ENCODE peak calls at places on chromosomes 12 and 14, in five cellular contexts. One of them, this sample, is unnamed.

GRCh38 chr12:75766263-75767160 is 255.1 kb upstream of the KRR1 start:
- DNase-seq in NCI-H187: no peak
- DNase-seq in activated naive CD4-positive, alpha-beta T cell: no peak
- DNase-seq in KG1: no peak
- DNase-seq in NCI-H510A treated with DMSO at 0.1 percent for 48 hours: peak; percentile 21
- DNase-seq in this sample: no peak

GRCh38 chr14:95683793-95684192 is 2.4 kb upstream of the TCL1B start:
- DNase-seq in KG1: no peak
- DNase-seq in activated naive CD4-positive, alpha-beta T cell: no peak
- DNase-seq in NCI-H187: no peak
- DNase-seq in NCI-H510A treated with DMSO at 0.1 percent for 48 hours: no peak
- DNase-seq in this sample: no peak

GRCh38 chr14:68956728-68957127 is 22.4 kb downstream of the ACTN1 start:
- DNase-seq in NCI-H510A treated with DMSO at 0.1 percent for 48 hours: no peak
- DNase-seq in KG1: no peak
- DNase-seq in activated naive CD4-positive, alpha-beta T cell: no peak
- DNase-seq in NCI-H187: no peak
- DNase-seq in this sample: no peak

GRCh38 chr12:107014050-107014449 is 27.1 kb upstream of the MTERF2 start:
- DNase-seq in NCI-H187: no peak
- DNase-seq in NCI-H510A treated with DMSO at 0.1 percent for 48 hours: no peak
- DNase-seq in activated naive CD4-positive, alpha-beta T cell: no peak
- DNase-seq in KG1: no peak
- DNase-seq in this sample: no peak

GRCh38 chr12:68589194-68589593 is 21.5 kb upstream of the RAP1B start:
- DNase-seq in KG1: no peak
- DNase-seq in activated naive CD4-positive, alpha-beta T cell: no peak
- DNase-seq in NCI-H510A treated with DMSO at 0.1 percent for 48 hours: no peak
- DNase-seq in NCI-H187: no peak
- DNase-seq in this sample: no peak

GRCh38 chr12:42997032-42997431 is 407.5 kb upstream of the PRICKLE1 start:
- DNase-seq in NCI-H187: no peak
- DNase-seq in activated naive CD4-positive, alpha-beta T cell: no peak
- DNase-seq in NCI-H510A treated with DMSO at 0.1 percent for 48 hours: no peak
- DNase-seq in KG1: no peak
- DNase-seq in this sample: no peak

GRCh38 chr12:26402648-26403047 is 207.3 kb downstream of the SSPN start:
- DNase-seq in activated naive CD4-positive, alpha-beta T cell: no peak
- DNase-seq in NCI-H187: no peak
- DNase-seq in KG1: no peak
- DNase-seq in NCI-H510A treated with DMSO at 0.1 percent for 48 hours: peak; percentile 47
- DNase-seq in this sample: no peak

GRCh38 chr14:101017806-101018560 is 114.5 kb upstream of the RTL1 start:
- DNase-seq in NCI-H187: no peak
- DNase-seq in KG1: no peak
- DNase-seq in activated naive CD4-positive, alpha-beta T cell: no peak
- DNase-seq in NCI-H510A treated with DMSO at 0.1 percent for 48 hours: no peak
- DNase-seq in this sample: no peak

GRCh38 chr14:78835052-78835451 is 664.9 kb downstream of the NRXN3 start:
- DNase-seq in NCI-H510A treated with DMSO at 0.1 percent for 48 hours: no peak
- DNase-seq in activated naive CD4-positive, alpha-beta T cell: no peak
- DNase-seq in NCI-H187: peak; percentile 89
- DNase-seq in KG1: no peak
- DNase-seq in this sample: no peak

GRCh38 chr14:26887842-26888241 is 290.0 kb upstream of the NOVA1 start:
- DNase-seq in KG1: no peak
- DNase-seq in NCI-H510A treated with DMSO at 0.1 percent for 48 hours: no peak
- DNase-seq in NCI-H187: no peak
- DNase-seq in activated naive CD4-positive, alpha-beta T cell: no peak
- DNase-seq in this sample: no peak

GRCh38 chr12:104785886-104786285 is 172.2 kb downstream of the SLC41A2 start:
- DNase-seq in KG1: no peak
- DNase-seq in activated naive CD4-positive, alpha-beta T cell: no peak
- DNase-seq in NCI-H187: no peak
- DNase-seq in NCI-H510A treated with DMSO at 0.1 percent for 48 hours: no peak
- DNase-seq in this sample: no peak

GRCh38 chr12:5022465-5023061 is 21.1 kb upstream of the KCNA5 start:
- DNase-seq in NCI-H510A treated with DMSO at 0.1 percent for 48 hours: peak; percentile 64
- DNase-seq in KG1: no peak
- DNase-seq in activated naive CD4-positive, alpha-beta T cell: no peak
- DNase-seq in NCI-H187: no peak
- DNase-seq in this sample: no peak